ENCODE peak calls at places on chromosome 2, in eight cellular contexts. O is activated CD4-positive, alpha-beta T cell treated with anti-CD3 and anti-CD28 coated beads for 4 hours; F is endodermal cell; Z is left colon; N is activated CD4-positive, CD25-positive, alpha-beta regulatory T cell; V is BJ; G is astrocyte of the hippocampus; Y is fibroblast of lung. D is an unnamed sample.

GRCh38 chr2:46836295-46837111 is 79.1 kb downstream of the MCFD2 start:
- DNase-seq in V (no peak), F (no peak), Y (no peak), G (peak; percentile 85), O (no peak), N (no peak), Z (peak; percentile 26), D (no peak)

GRCh38 chr2:188645982-188646381 is 328.2 kb upstream of the COL3A1 start:
- DNase-seq in F (no peak), Y (no peak), N (no peak), V (no peak), Z (no peak), G (peak; percentile 34), O (no peak), D (no peak)

GRCh38 chr2:158773121-158773520 is 22.0 kb upstream of the DAPL1 start:
- DNase-seq in Z (no peak), V (no peak), O (no peak), Y (peak; percentile 46), F (no peak), G (peak; percentile 90), N (no peak), D (no peak)

GRCh38 chr2:156319811-156320490 is 12.6 kb downstream of the NR4A2 start:
- DNase-seq in N (no peak), O (no peak), V (no peak), G (no peak), Z (peak; percentile 55), Y (no peak), F (peak; percentile 78), D (no peak)

GRCh38 chr2:86000938-86001312 is 104.8 kb downstream of the POLR1A start:
- DNase-seq in N (no peak), F (no peak), G (no peak), Z (no peak), O (no peak), Y (no peak), V (no peak), D (no peak)

GRCh38 chr2:176164803-176165597 is 7.9 kb downstream of the HOXD3 start:
- DNase-seq in F (peak; percentile 74), V (no peak), O (no peak), N (no peak), Y (no peak), G (no peak), Z (no peak), D (no peak)

GRCh38 chr2:9707008-9707407 is 76.2 kb upstream of the YWHAQ start:
- DNase-seq in G (no peak), Z (no peak), F (peak; percentile 36), N (no peak), O (no peak), Y (no peak), V (no peak), D (no peak)

GRCh38 chr2:113675885-113676284 is 48.8 kb downstream of the RABL2A start:
- DNase-seq in V (no peak), O (no peak), F (no peak), Z (no peak), G (no peak), N (no peak), Y (no peak), D (no peak)

GRCh38 chr2:223027442-223027841 is 24.5 kb upstream of the KCNE4 start:
- DNase-seq in O (no peak), V (no peak), F (no peak), G (peak; percentile 88), Y (peak; percentile 54), Z (no peak), N (no peak), D (no peak)

GRCh38 chr2:237345891-237346640 is 67.9 kb downstream of the COL6A3 start:
- DNase-seq in O (no peak), Z (no peak), V (no peak), N (no peak), F (no peak), Y (no peak), G (peak; percentile 54), D (no peak)

GRCh38 chr2:22290293-22290692 is 1094.7 kb upstream of the KLHL29 start:
- DNase-seq in F (no peak), Y (no peak), Z (no peak), N (no peak), V (no peak), O (no peak), G (no peak), D (no peak)

GRCh38 chr2:42809876-42810125 is 17.4 kb upstream of the HAAO start:
- DNase-seq in N (peak; percentile 63), F (peak; percentile 91), V (no peak), Z (peak; percentile 79), O (peak; percentile 60), Y (no peak), G (peak; percentile 94), D (no peak)

GRCh38 chr2:20599861-20600461 is 50.9 kb downstream of the HS1BP3 start:
- DNase-seq in Z (peak; percentile 20), O (no peak), G (no peak), F (peak; percentile 38), N (no peak), Y (no peak), V (no peak), D (no peak)

GRCh38 chr2:11585071-11585470 is 51.2 kb downstream of the GREB1 start:
- DNase-seq in F (no peak), O (no peak), G (no peak), Z (no peak), N (no peak), V (no peak), Y (no peak), D (no peak)

GRCh38 chr2:223596208-223596607 is 6.0 kb downstream of the SCG2 start:
- DNase-seq in Z (no peak), G (no peak), V (no peak), N (no peak), F (no peak), Y (no peak), O (no peak), D (no peak)

GRCh38 chr2:241151934-241152660 is 1.8 kb downstream of the PPP1R7 start:
- DNase-seq in O (no peak), G (no peak), Z (no peak), V (no peak), N (no peak), Y (no peak), F (no peak), D (no peak)

GRCh38 chr2:17327649-17328048 is 190.6 kb downstream of the RAD51AP2 start:
- DNase-seq in N (no peak), F (no peak), G (no peak), V (no peak), O (no peak), Z (no peak), Y (no peak), D (no peak)

GRCh38 chr2:28951910-28952805 is 28.9 kb upstream of the TOGARAM2 start:
- DNase-seq in F (no peak), O (no peak), Z (no peak), Y (peak; percentile 87), V (no peak), N (no peak), G (peak; percentile 20), D (no peak)

GRCh38 chr2:181573140-181573736 is 83.7 kb downstream of the CERKL start:
- DNase-seq in Z (no peak), V (no peak), G (peak; percentile 49), F (no peak), N (no peak), O (no peak), Y (peak; percentile 63), D (no peak)

GRCh38 chr2:196131949-196132925 is 39.1 kb downstream of the STK17B start:
- DNase-seq in Y (peak; percentile 49), Z (no peak), V (no peak), N (peak; percentile 11), F (peak; percentile 68), G (peak; percentile 38), O (peak; percentile 64), D (no peak)

GRCh38 chr2:191637182-191638078 is 40.5 kb upstream of the NABP1 start:
- DNase-seq in O (peak; percentile 27), N (no peak), G (peak; percentile 62), Z (no peak), V (no peak), F (no peak), Y (peak; percentile 58), D (no peak)

GRCh38 chr2:70607121-70607551 is 53.5 kb upstream of the TGFA start:
- DNase-seq in V (no peak), G (peak; percentile 69), F (no peak), O (no peak), Y (no peak), Z (no peak), N (no peak), D (no peak)

GRCh38 chr2:21371499-21372003 is 247.8 kb downstream of the TDRD15 start:
- DNase-seq in G (no peak), Y (no peak), N (no peak), F (no peak), Z (no peak), V (no peak), O (no peak), D (no peak)

GRCh38 chr2:54499666-54500065 is 43.5 kb downstream of the SPTBN1 start:
- DNase-seq in V (no peak), N (no peak), Y (peak; percentile 84), G (no peak), F (no peak), O (no peak), Z (no peak), D (no peak)

GRCh38 chr2:215841175-215841816 is 172.1 kb downstream of the MREG start:
- DNase-seq in N (no peak), O (no peak), Z (peak; percentile 60), Y (peak; percentile 91), F (no peak), V (no peak), G (no peak), D (no peak)

GRCh38 chr2:120762341-120763061 is 26.8 kb downstream of the GLI2 start:
- DNase-seq in O (no peak), Z (peak; percentile 11), V (no peak), N (no peak), Y (no peak), F (peak; percentile 41), G (no peak), D (no peak)

GRCh38 chr2:224405841-224406370 is 4.0 kb upstream of the FAM124B start:
- DNase-seq in Y (no peak), G (no peak), Z (no peak), F (no peak), O (no peak), N (no peak), V (no peak), D (no peak)

GRCh38 chr2:136844546-136844945 is 79.2 kb downstream of the THSD7B start:
- DNase-seq in F (no peak), G (no peak), Y (no peak), Z (no peak), N (no peak), O (no peak), V (no peak), D (no peak)

GRCh38 chr2:66236816-66237469 is 198.0 kb upstream of the MEIS1 start:
- DNase-seq in V (no peak), F (no peak), N (no peak), G (no peak), Z (no peak), O (no peak), Y (peak; percentile 46), D (no peak)

GRCh38 chr2:109382946-109383345 is 230.8 kb downstream of the SEPTIN10 start:
- DNase-seq in G (peak; percentile 82), V (peak; percentile 17), Y (peak; percentile 85), F (peak; percentile 62), O (no peak), N (no peak), Z (peak; percentile 29), D (peak; percentile 24)

GRCh38 chr2:174635747-174636399 is 38.3 kb upstream of the WIPF1 start:
- DNase-seq in O (no peak), Z (no peak), F (no peak), V (no peak), G (peak; percentile 22), Y (peak; percentile 76), N (no peak), D (no peak)

GRCh38 chr2:67290451-67290991 is 106.6 kb upstream of the ETAA1 start:
- DNase-seq in Z (no peak), F (no peak), O (no peak), N (no peak), V (peak; percentile 63), G (peak; percentile 62), Y (peak; percentile 86), D (no peak)

GRCh38 chr2:210195066-210195852 is 24.1 kb upstream of the KANSL1L start:
- DNase-seq in N (no peak), G (peak; percentile 56), V (no peak), F (no peak), O (peak; percentile 8), Z (no peak), Y (peak; percentile 76), D (no peak)

D was measured in omental fat pad.